ENCODE peak calls at places on chromosome X, in ten cellular contexts. I, O, V, Q, D, W, F, G, M and J are unnamed samples.

GRCh38 chrX:13266641-13267420 is 53.0 kb downstream of the ATXN3L start:
- DNase-seq in I (no peak), O (no peak), V (no peak), Q (no peak), D (no peak), W (no peak), F (no peak), G (peak; percentile 68), M (no peak), J (no peak)

GRCh38 chrX:9434151-9434550 is 30.7 kb upstream of the TBL1X start:
- DNase-seq in I (no peak), O (no peak), V (no peak), Q (no peak), D (no peak), W (no peak), F (no peak), G (peak; percentile 27), M (no peak), J (no peak)

GRCh38 chrX:136273986-136274385 is 22.8 kb upstream of the MAP7D3 start:
- DNase-seq in I (no peak), O (no peak), V (no peak), Q (no peak), D (no peak), W (no peak), F (no peak), G (no peak), M (no peak), J (no peak)

GRCh38 chrX:132375941-132376340 is 112.9 kb downstream of the MBNL3 start:
- DNase-seq in I (no peak), O (no peak), V (no peak), Q (no peak), D (no peak), W (no peak), F (no peak), G (no peak), M (no peak), J (no peak)

GRCh38 chrX:132612990-132613564 is 124.2 kb upstream of the MBNL3 start:
- DNase-seq in I (peak; percentile 38), O (peak; percentile 59), V (no peak), Q (no peak), D (peak; percentile 73), W (no peak), F (no peak), G (peak; percentile 6), M (peak; percentile 53), J (no peak)

GRCh38 chrX:81377329-81377728 is 175.4 kb downstream of the SH3BGRL start:
- DNase-seq in I (no peak), O (no peak), V (no peak), Q (no peak), D (no peak), W (peak; percentile 7), F (no peak), G (peak; percentile 6), M (no peak), J (no peak)

GRCh38 chrX:148371251-148371650 is 129.2 kb upstream of the AFF2 start:
- DNase-seq in I (no peak), O (no peak), V (no peak), Q (no peak), D (no peak), W (no peak), F (no peak), G (no peak), M (no peak), J (no peak)

GRCh38 chrX:108022491-108023089 is 22.3 kb upstream of the VSIG1 start:
- DNase-seq in I (no peak), O (no peak), V (no peak), Q (no peak), D (no peak), W (no peak), F (no peak), G (no peak), M (no peak), J (no peak)

GRCh38 chrX:69365755-69366154 is 138.4 kb upstream of the NALF2 start:
- DNase-seq in I (no peak), O (no peak), V (no peak), Q (no peak), D (no peak), W (no peak), F (no peak), G (no peak), M (no peak), J (no peak)

GRCh38 chrX:69369999-69370398 is 134.1 kb upstream of the NALF2 start:
- DNase-seq in I (no peak), O (no peak), V (no peak), Q (no peak), D (no peak), W (no peak), F (no peak), G (no peak), M (no peak), J (no peak)

GRCh38 chrX:69365349-69365748 is 138.8 kb upstream of the NALF2 start:
- DNase-seq in I (no peak), O (no peak), V (no peak), Q (no peak), D (no peak), W (no peak), F (no peak), G (no peak), M (no peak), J (no peak)

GRCh38 chrX:69362889-69363288 is 141.2 kb upstream of the NALF2 start:
- DNase-seq in I (peak; percentile 20), O (peak; percentile 54), V (no peak), Q (no peak), D (no peak), W (peak; percentile 47), F (no peak), G (peak; percentile 4), M (no peak), J (no peak)

DNA sequence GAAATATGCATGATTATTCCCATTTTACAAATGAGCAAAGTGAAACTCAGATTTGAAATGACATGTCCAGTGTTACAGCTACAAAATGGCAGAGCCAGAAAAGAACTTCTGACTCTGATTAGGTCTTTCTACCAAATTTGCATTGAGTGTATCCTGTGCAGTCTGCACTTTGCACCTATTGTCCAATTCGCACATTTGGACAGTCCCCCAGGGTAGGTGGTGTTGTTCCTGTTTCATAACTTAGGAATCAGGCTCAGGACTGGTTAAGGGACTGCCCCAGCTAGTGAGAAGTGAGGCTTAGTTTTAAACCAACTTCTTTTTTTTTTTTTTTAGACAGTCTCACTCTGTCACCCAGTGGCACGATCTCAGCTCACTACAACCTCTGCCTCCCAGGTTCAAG is 137.9 kb upstream of the NALF2 start:
- DNase-seq in I (no peak), O (no peak), V (no peak), Q (no peak), D (no peak), W (no peak), F (no peak), G (no peak), M (no peak), J (no peak)
- H3K4me3 ChIP-seq in I (no peak overlapping the region), O (no peak overlapping the region), V (no peak overlapping the region), Q (no peak overlapping the region), D (no peak overlapping the region), W (no peak overlapping the region), F (no peak overlapping the region), G (no peak overlapping the region), M (no peak overlapping the region), J (no peak overlapping the region)

GRCh38 chrX:43827791-43828190 is 54.5 kb downstream of the MAOB start:
- DNase-seq in I (no peak), O (no peak), V (no peak), Q (no peak), D (no peak), W (no peak), F (no peak), G (no peak), M (no peak), J (no peak)
- H3K4me3 ChIP-seq in I (no peak overlapping the region), O (no peak overlapping the region), V (no peak overlapping the region), Q (no peak overlapping the region), D (no peak overlapping the region), W (no peak overlapping the region), F (no peak overlapping the region), G (no peak overlapping the region), M (no peak overlapping the region), J (no peak overlapping the region)

GRCh38 chrX:129956145-129956544 is 26.3 kb upstream of the BCORL1 start:
- DNase-seq in I (no peak), O (no peak), V (no peak), Q (no peak), D (no peak), W (no peak), F (no peak), G (no peak), M (no peak), J (no peak)

GRCh38 chrX:129955682-129956081 is 26.8 kb upstream of the BCORL1 start:
- DNase-seq in I (no peak), O (no peak), V (no peak), Q (no peak), D (no peak), W (no peak), F (no peak), G (no peak), M (no peak), J (no peak)

GRCh38 chrX:129953881-129954280 is 28.6 kb upstream of the BCORL1 start:
- DNase-seq in I (no peak), O (no peak), V (no peak), Q (no peak), D (no peak), W (no peak), F (no peak), G (no peak), M (no peak), J (no peak)

GRCh38 chrX:129954804-129955203 is 27.6 kb upstream of the BCORL1 start:
- DNase-seq in I (no peak), O (no peak), V (no peak), Q (no peak), D (no peak), W (no peak), F (no peak), G (no peak), M (no peak), J (no peak)

GRCh38 chrX:129953334-129953648 is 29.1 kb upstream of the BCORL1 start:
- DNase-seq in I (no peak), O (no peak), V (no peak), Q (no peak), D (no peak), W (no peak), F (no peak), G (no peak), M (no peak), J (no peak)
- H3K4me3 ChIP-seq in I (peak overlapping the region; percentile 17), O (peak overlapping the region; percentile 41), V (no peak overlapping the region), Q (no peak overlapping the region), D (peak overlapping the region; percentile 39), W (no peak overlapping the region), F (peak overlapping the region; percentile 67), G (no peak overlapping the region), M (peak overlapping the region; percentile 33), J (peak overlapping the region; percentile 38)

DNA sequence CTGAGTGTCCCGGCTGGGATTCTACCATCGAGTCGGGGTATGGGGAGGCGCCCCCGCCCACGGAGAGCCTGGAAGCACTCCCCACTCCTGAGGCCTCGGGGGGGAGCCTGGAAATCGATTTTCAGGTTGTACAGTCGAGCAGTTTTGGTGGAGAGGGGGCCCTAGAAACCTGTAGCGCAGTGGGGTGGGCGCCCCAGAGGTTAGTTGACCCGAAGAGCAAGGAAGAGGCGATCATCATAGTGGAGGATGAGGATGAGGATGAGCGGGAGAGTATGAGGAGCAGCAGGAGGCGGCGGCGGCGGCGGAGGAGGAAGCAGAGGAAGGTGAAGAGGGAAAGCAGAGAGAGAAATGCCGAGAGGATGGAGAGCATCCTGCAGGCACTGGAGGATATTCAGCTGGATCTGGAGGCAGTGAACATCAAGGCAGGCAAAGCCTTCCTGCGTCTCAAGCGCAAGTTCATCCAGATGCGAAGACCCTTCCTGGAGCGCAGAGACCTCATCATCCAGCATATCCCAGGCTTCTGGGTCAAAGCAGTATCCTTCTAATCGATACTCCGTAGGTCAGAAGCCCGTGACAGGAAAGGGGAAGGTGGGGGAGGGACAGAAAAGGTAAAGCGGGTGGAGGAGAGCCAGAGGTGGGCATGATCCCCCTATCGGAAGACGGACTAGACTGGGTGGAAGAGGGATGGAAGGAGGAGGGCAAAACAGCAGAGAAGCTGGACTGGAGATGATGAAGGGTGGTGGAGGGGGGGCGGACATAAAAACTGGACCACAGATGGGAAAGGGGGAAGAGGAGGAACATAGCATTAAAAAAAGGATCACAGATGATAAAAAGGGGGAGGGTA is 828 bp downstream of the TSPYL2 start:
- DNase-seq in I (no peak), O (no peak), V (no peak), Q (no peak), D (no peak), W (no peak), F (no peak), G (no peak), M (no peak), J (no peak)
- H3K4me3 ChIP-seq in I (peak overlapping the region; percentile 57), O (peak overlapping the region; percentile 84), V (peak overlapping the region; percentile 62), Q (peak overlapping the region; percentile 56), D (peak overlapping the region; percentile 58), W (peak overlapping the region; percentile 72), F (peak overlapping the region; percentile 83), G (peak overlapping the region; percentile 61), M (peak overlapping the region; percentile 70), J (peak overlapping the region; percentile 61)